ENCODE peak calls at places on chromosome 1, in five cellular contexts. Y, M, E, F and C are unnamed samples. For H3K4me1, the result is how much of the 10 kb centered on the place peaks cover.

GRCh38 chr1:3352084-3352951 is 102.1 kb upstream of the ARHGEF16 start:
- DNase-seq in Y (peak), M (no peak), E (no peak), F (peak), C (peak)

GRCh38 chr1:203338335-203339036 is 12.4 kb downstream of the FMOD start:
- DNase-seq in M (no peak), Y (no peak), F (peak), E (peak), C (peak)

GRCh38 chr1:53066433-53066832 is 4.4 kb downstream of the PODN start:
- DNase-seq in F (no peak), Y (no peak), M (no peak), E (no peak), C (no peak)

GRCh38 chr1:8396083-8396911 is 78.4 kb downstream of the SLC45A1 start:
- DNase-seq in Y (no peak), M (no peak), F (peak), E (no peak), C (no peak)

GRCh38 chr1:39646232-39647081 is 7.0 kb upstream of the HEYL start:
- DNase-seq in F (peak), M (no peak), Y (peak), E (peak), C (peak)

GRCh38 chr1:150477320-150477719 is 9.9 kb upstream of the TARS2 start:
- DNase-seq in F (peak), E (no peak), M (peak), Y (no peak), C (no peak)

GRCh38 chr1:22457356-22457755 is 5.7 kb downstream of the ZBTB40 start:
- DNase-seq in M (no peak), E (no peak), F (no peak), Y (no peak), C (peak)

GRCh38 chr1:22163578-22163977 is 20.7 kb upstream of the WNT4 start:
- DNase-seq in M (no peak), F (no peak), Y (no peak), E (no peak), C (no peak)

GRCh38 chr1:27130798-27131197 is 24.1 kb downstream of the SLC9A1 start:
- DNase-seq in M (no peak), Y (no peak), E (peak), F (no peak), C (no peak)

GRCh38 chr1:27133990-27134389 is 20.9 kb downstream of the SLC9A1 start:
- DNase-seq in E (no peak), M (no peak), F (no peak), Y (no peak), C (no peak)

GRCh38 chr1:27129225-27129624 is 25.7 kb downstream of the SLC9A1 start:
- DNase-seq in F (no peak), Y (no peak), M (no peak), E (no peak), C (no peak)

GRCh38 chr1:27133158-27133557 is 21.8 kb downstream of the SLC9A1 start:
- DNase-seq in Y (no peak), E (no peak), M (no peak), F (no peak), C (no peak)

DNA sequence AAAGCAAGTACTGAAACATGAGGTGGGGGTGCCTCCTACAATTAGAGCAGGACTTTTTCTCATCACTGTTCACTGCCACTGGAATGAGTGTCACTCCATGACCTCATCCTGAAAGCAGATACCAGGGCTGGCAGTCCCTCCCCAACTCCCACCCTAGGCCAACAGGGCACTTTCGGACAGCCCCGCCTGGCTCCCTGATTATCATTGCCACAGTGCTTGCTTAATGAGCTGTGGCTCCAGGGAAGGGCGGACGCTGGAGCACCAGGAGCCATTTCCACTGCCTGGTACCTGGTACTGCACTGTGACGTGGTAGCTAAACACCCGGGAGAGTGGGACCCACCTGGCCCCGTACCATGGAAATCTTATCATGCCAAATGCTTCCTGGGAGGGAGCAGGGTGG is 22.3 kb downstream of the SLC9A1 start:
- DNase-seq in M (no peak), Y (no peak), E (no peak), F (no peak), C (no peak)
- H3K4me1 ChIP-seq in M (half or more), Y (under half), E (half or more), F (under half), C (under half)

DNA sequence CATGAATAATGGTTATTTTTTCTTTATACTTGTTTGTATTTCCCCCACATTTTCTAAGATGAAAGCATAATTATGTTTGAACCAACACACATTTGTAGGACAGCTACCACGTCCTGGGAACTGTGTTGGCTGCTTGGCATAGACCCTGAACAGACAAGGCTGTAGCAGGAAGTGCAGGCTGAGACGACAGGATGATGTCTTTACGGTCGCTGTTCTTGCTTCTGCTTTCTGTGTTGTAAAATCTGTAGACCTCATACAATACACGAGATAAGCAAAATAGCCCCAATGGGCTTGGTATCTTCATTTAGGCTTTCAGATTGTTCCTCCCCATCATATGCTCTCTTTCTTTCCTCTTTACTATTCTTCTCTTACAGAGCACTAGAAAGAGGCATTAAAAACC is 23.3 kb upstream of the OTUD3 start:
- DNase-seq in E (no peak), F (no peak), Y (no peak), M (no peak), C (no peak)
- H3K4me1 ChIP-seq in E (under half), F (under half), Y (under half), M (under half), C (under half)

GRCh38 chr1:225709101-225709500 is 56.2 kb upstream of the ENAH start:
- DNase-seq in E (no peak), Y (no peak), M (no peak), F (no peak), C (no peak)
- H3K4me1 ChIP-seq in E (under half), Y (under half), M (under half), F (under half), C (under half)

GRCh38 chr1:91781371-91781825 is 104.6 kb downstream of the TGFBR3 start:
- DNase-seq in Y (no peak), F (no peak), M (no peak), E (no peak), C (no peak)

GRCh38 chr1:91784191-91784590 is 101.8 kb downstream of the TGFBR3 start:
- DNase-seq in F (no peak), M (no peak), E (no peak), Y (no peak), C (no peak)

GRCh38 chr1:91781916-91782622 is 103.9 kb downstream of the TGFBR3 start:
- DNase-seq in Y (no peak), E (no peak), M (no peak), F (no peak), C (no peak)

GRCh38 chr1:91783423-91784162 is 102.4 kb downstream of the TGFBR3 start:
- DNase-seq in Y (no peak), E (no peak), F (no peak), M (no peak), C (no peak)

GRCh38 chr1:91784616-91785015 is 101.3 kb downstream of the TGFBR3 start:
- DNase-seq in E (no peak), F (no peak), Y (no peak), M (no peak), C (no peak)
- H3K4me1 ChIP-seq in E (half or more), F (under half), Y (half or more), M (under half), C (under half)